ENCODE peak calls at places on chromosome 12, in seven cellular contexts. One of them, this sample, is unnamed.

GRCh38 chr12:6361834-6362233 is 13.5 kb downstream of the SCNN1A start:
- DNase-seq in kidney epithelial cell: no peak
- DNase-seq in adrenal gland: peak
- DNase-seq in MCF 10A: peak
- DNase-seq in HFFc6: no peak
- DNase-seq in fibroblast of the aortic adventitia: no peak
- DNase-seq in heart right ventricle: peak
- DNase-seq in this sample: peak

GRCh38 chr12:132219323-132219722 is 75.1 kb downstream of the NOC4L start:
- DNase-seq in kidney epithelial cell: no peak
- DNase-seq in adrenal gland: no peak
- DNase-seq in MCF 10A: no peak
- DNase-seq in HFFc6: no peak
- DNase-seq in fibroblast of the aortic adventitia: no peak
- DNase-seq in heart right ventricle: no peak
- DNase-seq in this sample: no peak

GRCh38 chr12:100611031-100611430 is 37.5 kb downstream of the GAS2L3 start:
- DNase-seq in kidney epithelial cell: no peak
- DNase-seq in adrenal gland: no peak
- DNase-seq in MCF 10A: no peak
- DNase-seq in HFFc6: peak
- DNase-seq in fibroblast of the aortic adventitia: no peak
- DNase-seq in heart right ventricle: no peak
- DNase-seq in this sample: no peak

GRCh38 chr12:81668475-81668874 is 90.7 kb downstream of the PPFIA2 start:
- DNase-seq in kidney epithelial cell: peak
- DNase-seq in adrenal gland: no peak
- DNase-seq in MCF 10A: peak
- DNase-seq in HFFc6: peak
- DNase-seq in fibroblast of the aortic adventitia: peak
- DNase-seq in heart right ventricle: no peak
- DNase-seq in this sample: no peak

GRCh38 chr12:15580431-15580830 is 208.8 kb downstream of the EPS8 start:
- DNase-seq in kidney epithelial cell: no peak
- DNase-seq in adrenal gland: no peak
- DNase-seq in MCF 10A: no peak
- DNase-seq in HFFc6: no peak
- DNase-seq in fibroblast of the aortic adventitia: no peak
- DNase-seq in heart right ventricle: no peak
- DNase-seq in this sample: no peak

GRCh38 chr12:60415361-60415760 is 819.5 kb downstream of the SLC16A7 start:
- DNase-seq in kidney epithelial cell: no peak
- DNase-seq in adrenal gland: no peak
- DNase-seq in MCF 10A: no peak
- DNase-seq in HFFc6: no peak
- DNase-seq in fibroblast of the aortic adventitia: peak
- DNase-seq in heart right ventricle: no peak
- DNase-seq in this sample: no peak

GRCh38 chr12:4145990-4146859 is 127.3 kb upstream of the CCND2 start:
- DNase-seq in kidney epithelial cell: no peak
- DNase-seq in adrenal gland: no peak
- DNase-seq in MCF 10A: no peak
- DNase-seq in HFFc6: no peak
- DNase-seq in fibroblast of the aortic adventitia: no peak
- DNase-seq in heart right ventricle: no peak
- DNase-seq in this sample: no peak

GRCh38 chr12:94994312-94994711 is 9.2 kb downstream of the NDUFA12 start:
- DNase-seq in kidney epithelial cell: peak
- DNase-seq in adrenal gland: peak
- DNase-seq in MCF 10A: peak
- DNase-seq in HFFc6: peak
- DNase-seq in fibroblast of the aortic adventitia: peak
- DNase-seq in heart right ventricle: no peak
- DNase-seq in this sample: no peak

GRCh38 chr12:10701226-10701681 is 21.9 kb downstream of the YBX3 start:
- DNase-seq in kidney epithelial cell: no peak
- DNase-seq in adrenal gland: no peak
- DNase-seq in MCF 10A: no peak
- DNase-seq in HFFc6: no peak
- DNase-seq in fibroblast of the aortic adventitia: no peak
- DNase-seq in heart right ventricle: no peak
- DNase-seq in this sample: no peak

GRCh38 chr12:42023733-42024494 is 120.8 kb downstream of the GXYLT1 start:
- DNase-seq in kidney epithelial cell: no peak
- DNase-seq in adrenal gland: peak
- DNase-seq in MCF 10A: peak
- DNase-seq in HFFc6: peak
- DNase-seq in fibroblast of the aortic adventitia: peak
- DNase-seq in heart right ventricle: peak
- DNase-seq in this sample: peak

GRCh38 chr12:101490286-101490920 is 15.3 kb downstream of the SPIC start:
- DNase-seq in kidney epithelial cell: no peak
- DNase-seq in adrenal gland: no peak
- DNase-seq in MCF 10A: peak
- DNase-seq in HFFc6: no peak
- DNase-seq in fibroblast of the aortic adventitia: no peak
- DNase-seq in heart right ventricle: no peak
- DNase-seq in this sample: no peak

GRCh38 chr12:131940121-131940520 is 9.6 kb upstream of the EP400 start:
- DNase-seq in kidney epithelial cell: no peak
- DNase-seq in adrenal gland: no peak
- DNase-seq in MCF 10A: peak
- DNase-seq in HFFc6: no peak
- DNase-seq in fibroblast of the aortic adventitia: no peak
- DNase-seq in heart right ventricle: no peak
- DNase-seq in this sample: no peak

GRCh38 chr12:27781680-27782079 is 1.6 kb upstream of the MANSC4 start:
- DNase-seq in kidney epithelial cell: no peak
- DNase-seq in adrenal gland: no peak
- DNase-seq in MCF 10A: peak
- DNase-seq in HFFc6: no peak
- DNase-seq in fibroblast of the aortic adventitia: peak
- DNase-seq in heart right ventricle: no peak
- DNase-seq in this sample: no peak

GRCh38 chr12:100827901-100828520 is 33.4 kb downstream of the ANO4 start:
- DNase-seq in kidney epithelial cell: no peak
- DNase-seq in adrenal gland: peak
- DNase-seq in MCF 10A: peak
- DNase-seq in HFFc6: no peak
- DNase-seq in fibroblast of the aortic adventitia: peak
- DNase-seq in heart right ventricle: no peak
- DNase-seq in this sample: no peak

GRCh38 chr12:13534645-13535398 is 338.3 kb downstream of the EMP1 start:
- DNase-seq in kidney epithelial cell: no peak
- DNase-seq in adrenal gland: peak
- DNase-seq in MCF 10A: peak
- DNase-seq in HFFc6: peak
- DNase-seq in fibroblast of the aortic adventitia: peak
- DNase-seq in heart right ventricle: peak
- DNase-seq in this sample: no peak

GRCh38 chr12:3747976-3748619 is 4.8 kb downstream of the CRACR2A start:
- DNase-seq in kidney epithelial cell: no peak
- DNase-seq in adrenal gland: no peak
- DNase-seq in MCF 10A: no peak
- DNase-seq in HFFc6: no peak
- DNase-seq in fibroblast of the aortic adventitia: no peak
- DNase-seq in heart right ventricle: no peak
- DNase-seq in this sample: no peak

GRCh38 chr12:131091413-131091975 is 137.8 kb downstream of the ADGRD1 start:
- DNase-seq in kidney epithelial cell: no peak
- DNase-seq in adrenal gland: no peak
- DNase-seq in MCF 10A: peak
- DNase-seq in HFFc6: no peak
- DNase-seq in fibroblast of the aortic adventitia: no peak
- DNase-seq in heart right ventricle: no peak
- DNase-seq in this sample: no peak

GRCh38 chr12:132433641-132434395 is 56.1 kb upstream of the FBRSL1 start:
- DNase-seq in kidney epithelial cell: no peak
- DNase-seq in adrenal gland: peak
- DNase-seq in MCF 10A: no peak
- DNase-seq in HFFc6: no peak
- DNase-seq in fibroblast of the aortic adventitia: no peak
- DNase-seq in heart right ventricle: no peak
- DNase-seq in this sample: no peak

GRCh38 chr12:70756791-70757190 is 119.6 kb upstream of the PTPRB start:
- DNase-seq in kidney epithelial cell: no peak
- DNase-seq in adrenal gland: no peak
- DNase-seq in MCF 10A: no peak
- DNase-seq in HFFc6: no peak
- DNase-seq in fibroblast of the aortic adventitia: no peak
- DNase-seq in heart right ventricle: no peak
- DNase-seq in this sample: no peak

GRCh38 chr12:13573698-13574321 is 377.3 kb downstream of the EMP1 start:
- DNase-seq in kidney epithelial cell: peak
- DNase-seq in adrenal gland: no peak
- DNase-seq in MCF 10A: peak
- DNase-seq in HFFc6: peak
- DNase-seq in fibroblast of the aortic adventitia: peak
- DNase-seq in heart right ventricle: no peak
- DNase-seq in this sample: no peak

GRCh38 chr12:13097526-13097925 is 5.9 kb downstream of the GSG1 start:
- DNase-seq in kidney epithelial cell: no peak
- DNase-seq in adrenal gland: no peak
- DNase-seq in MCF 10A: no peak
- DNase-seq in HFFc6: no peak
- DNase-seq in fibroblast of the aortic adventitia: peak
- DNase-seq in heart right ventricle: no peak
- DNase-seq in this sample: no peak

GRCh38 chr12:27592548-27592947 is 68.5 kb downstream of the PPFIBP1 start:
- DNase-seq in kidney epithelial cell: no peak
- DNase-seq in adrenal gland: peak
- DNase-seq in MCF 10A: peak
- DNase-seq in HFFc6: peak
- DNase-seq in fibroblast of the aortic adventitia: peak
- DNase-seq in heart right ventricle: no peak
- DNase-seq in this sample: no peak

GRCh38 chr12:118618695-118619094 is 242.3 kb downstream of the SUDS3 start:
- DNase-seq in kidney epithelial cell: no peak
- DNase-seq in adrenal gland: no peak
- DNase-seq in MCF 10A: no peak
- DNase-seq in HFFc6: no peak
- DNase-seq in fibroblast of the aortic adventitia: no peak
- DNase-seq in heart right ventricle: no peak
- DNase-seq in this sample: no peak

GRCh38 chr12:89235189-89235993 is 116.9 kb downstream of the DUSP6 start:
- DNase-seq in kidney epithelial cell: no peak
- DNase-seq in adrenal gland: no peak
- DNase-seq in MCF 10A: no peak
- DNase-seq in HFFc6: no peak
- DNase-seq in fibroblast of the aortic adventitia: no peak
- DNase-seq in heart right ventricle: no peak
- DNase-seq in this sample: no peak

GRCh38 chr12:3054374-3054773 is 22.8 kb upstream of the TSPAN9 start:
- DNase-seq in kidney epithelial cell: no peak
- DNase-seq in adrenal gland: no peak
- DNase-seq in MCF 10A: no peak
- DNase-seq in HFFc6: no peak
- DNase-seq in fibroblast of the aortic adventitia: no peak
- DNase-seq in heart right ventricle: no peak
- DNase-seq in this sample: no peak

GRCh38 chr12:59040651-59041050 is 120.3 kb upstream of the LRIG3 start:
- DNase-seq in kidney epithelial cell: peak
- DNase-seq in adrenal gland: no peak
- DNase-seq in MCF 10A: peak
- DNase-seq in HFFc6: peak
- DNase-seq in fibroblast of the aortic adventitia: peak
- DNase-seq in heart right ventricle: no peak
- DNase-seq in this sample: no peak

GRCh38 chr12:109797905-109798669 is 35.1 kb downstream of the TRPV4 start:
- DNase-seq in kidney epithelial cell: no peak
- DNase-seq in adrenal gland: no peak
- DNase-seq in MCF 10A: no peak
- DNase-seq in HFFc6: no peak
- DNase-seq in fibroblast of the aortic adventitia: no peak
- DNase-seq in heart right ventricle: no peak
- DNase-seq in this sample: no peak
- TF ChIP-seq CTCF in kidney epithelial cell: peak
- TF ChIP-seq CTCF in adrenal gland: no peak
- TF ChIP-seq CTCF in MCF 10A: no peak
- TF ChIP-seq CTCF in HFFc6: peak
- TF ChIP-seq CTCF in fibroblast of the aortic adventitia: peak
- TF ChIP-seq CTCF in heart right ventricle: no peak
- TF ChIP-seq CTCF in this sample: no peak

GRCh38 chr12:54012631-54013398 is 4.0 kb downstream of the HOXC8 start:
- DNase-seq in kidney epithelial cell: no peak
- DNase-seq in adrenal gland: no peak
- DNase-seq in MCF 10A: no peak
- DNase-seq in HFFc6: no peak
- DNase-seq in fibroblast of the aortic adventitia: no peak
- DNase-seq in heart right ventricle: no peak
- DNase-seq in this sample: no peak
- TF ChIP-seq CTCF in kidney epithelial cell: no peak
- TF ChIP-seq CTCF in adrenal gland: no peak
- TF ChIP-seq CTCF in MCF 10A: no peak
- TF ChIP-seq CTCF in HFFc6: no peak
- TF ChIP-seq CTCF in fibroblast of the aortic adventitia: no peak
- TF ChIP-seq CTCF in heart right ventricle: no peak
- TF ChIP-seq CTCF in this sample: no peak

GRCh38 chr12:96497800-96498199 is 8.4 kb downstream of the CFAP54 start:
- DNase-seq in kidney epithelial cell: no peak
- DNase-seq in adrenal gland: no peak
- DNase-seq in MCF 10A: no peak
- DNase-seq in HFFc6: no peak
- DNase-seq in fibroblast of the aortic adventitia: no peak
- DNase-seq in heart right ventricle: no peak
- DNase-seq in this sample: no peak
- TF ChIP-seq CTCF in kidney epithelial cell: no peak
- TF ChIP-seq CTCF in adrenal gland: no peak
- TF ChIP-seq CTCF in MCF 10A: no peak
- TF ChIP-seq CTCF in HFFc6: no peak
- TF ChIP-seq CTCF in fibroblast of the aortic adventitia: no peak
- TF ChIP-seq CTCF in heart right ventricle: no peak
- TF ChIP-seq CTCF in this sample: no peak

GRCh38 chr12:57496822-57497221 is 9.0 kb downstream of the MARS1 start:
- DNase-seq in kidney epithelial cell: no peak
- DNase-seq in adrenal gland: no peak
- DNase-seq in MCF 10A: no peak
- DNase-seq in HFFc6: no peak
- DNase-seq in fibroblast of the aortic adventitia: no peak
- DNase-seq in heart right ventricle: no peak
- DNase-seq in this sample: no peak

GRCh38 chr12:57497223-57498142 is 9.6 kb downstream of the MARS1 start:
- DNase-seq in kidney epithelial cell: no peak
- DNase-seq in adrenal gland: no peak
- DNase-seq in MCF 10A: no peak
- DNase-seq in HFFc6: no peak
- DNase-seq in fibroblast of the aortic adventitia: no peak
- DNase-seq in heart right ventricle: no peak
- DNase-seq in this sample: no peak

GRCh38 chr12:57498571-57498970 is 10.7 kb downstream of the MARS1 start:
- DNase-seq in kidney epithelial cell: no peak
- DNase-seq in adrenal gland: no peak
- DNase-seq in MCF 10A: no peak
- DNase-seq in HFFc6: no peak
- DNase-seq in fibroblast of the aortic adventitia: no peak
- DNase-seq in heart right ventricle: no peak
- DNase-seq in this sample: no peak

GRCh38 chr12:57500213-57500612 is 12.3 kb downstream of the MARS1 start:
- DNase-seq in kidney epithelial cell: no peak
- DNase-seq in adrenal gland: no peak
- DNase-seq in MCF 10A: no peak
- DNase-seq in HFFc6: no peak
- DNase-seq in fibroblast of the aortic adventitia: no peak
- DNase-seq in heart right ventricle: no peak
- DNase-seq in this sample: no peak

GRCh38 chr12:57498143-57498524 is 10.3 kb downstream of the MARS1 start:
- DNase-seq in kidney epithelial cell: no peak
- DNase-seq in adrenal gland: no peak
- DNase-seq in MCF 10A: no peak
- DNase-seq in HFFc6: no peak
- DNase-seq in fibroblast of the aortic adventitia: no peak
- DNase-seq in heart right ventricle: no peak
- DNase-seq in this sample: no peak
- TF ChIP-seq CTCF in kidney epithelial cell: no peak
- TF ChIP-seq CTCF in adrenal gland: no peak
- TF ChIP-seq CTCF in MCF 10A: no peak
- TF ChIP-seq CTCF in HFFc6: no peak
- TF ChIP-seq CTCF in fibroblast of the aortic adventitia: no peak
- TF ChIP-seq CTCF in heart right ventricle: no peak
- TF ChIP-seq CTCF in this sample: no peak

This sample was measured in tibial artery.